ENCODE peak calls at places on chromosomes 5 and 9, in four cellular contexts. One of them, this sample, is unnamed. For H3K4me1, the result is how much of the 10 kb centered on the place peaks cover.

GRCh38 chr9:7756088-7756487 is 43.5 kb downstream of the DMAC1 start:
- DNase-seq in PC-9: no peak
- DNase-seq in psoas muscle: no peak
- DNase-seq in cardiac muscle cell: no peak
- DNase-seq in this sample: no peak

GRCh38 chr9:28598396-28598795 is 1025.1 kb upstream of the C9orf72 start:
- DNase-seq in PC-9: no peak
- DNase-seq in psoas muscle: peak
- DNase-seq in cardiac muscle cell: no peak
- DNase-seq in this sample: no peak

GRCh38 chr9:109299901-109300300 is 21.0 kb downstream of the EPB41L4B start:
- DNase-seq in PC-9: no peak
- DNase-seq in psoas muscle: no peak
- DNase-seq in cardiac muscle cell: no peak
- DNase-seq in this sample: no peak

GRCh38 chr5:113038714-113039113 is 62.1 kb downstream of the DCP2 start:
- DNase-seq in PC-9: no peak
- DNase-seq in psoas muscle: no peak
- DNase-seq in cardiac muscle cell: peak
- DNase-seq in this sample: no peak

GRCh38 chr9:71637433-71637832 is 130.9 kb downstream of the CEMIP2 start:
- DNase-seq in PC-9: no peak
- DNase-seq in psoas muscle: no peak
- DNase-seq in cardiac muscle cell: no peak
- DNase-seq in this sample: no peak

GRCh38 chr5:113199122-113199905 is 222.7 kb downstream of the DCP2 start:
- DNase-seq in PC-9: peak
- DNase-seq in psoas muscle: no peak
- DNase-seq in cardiac muscle cell: peak
- DNase-seq in this sample: peak

GRCh38 chr9:6646028-6646636 is 603 bp upstream of the GLDC start:
- DNase-seq in PC-9: no peak
- DNase-seq in psoas muscle: no peak
- DNase-seq in cardiac muscle cell: no peak
- DNase-seq in this sample: peak

GRCh38 chr5:54975701-54976100 is 9.7 kb downstream of the ESM1 start:
- DNase-seq in PC-9: no peak
- DNase-seq in psoas muscle: no peak
- DNase-seq in cardiac muscle cell: no peak
- DNase-seq in this sample: no peak

GRCh38 chr9:81898851-81899250 is 29.4 kb upstream of the SPATA31D4 start:
- DNase-seq in PC-9: no peak
- DNase-seq in psoas muscle: no peak
- DNase-seq in cardiac muscle cell: no peak
- DNase-seq in this sample: no peak

GRCh38 chr9:78986446-78986845 is 585.3 kb upstream of the TLE4 start:
- DNase-seq in PC-9: no peak
- DNase-seq in psoas muscle: no peak
- DNase-seq in cardiac muscle cell: no peak
- DNase-seq in this sample: no peak

GRCh38 chr9:98117984-98118639 is 910 bp downstream of the TRIM14 start:
- DNase-seq in PC-9: no peak
- DNase-seq in psoas muscle: no peak
- DNase-seq in cardiac muscle cell: peak
- DNase-seq in this sample: peak

GRCh38 chr9:98121096-98121495 is 2.1 kb upstream of the TRIM14 start:
- DNase-seq in PC-9: peak
- DNase-seq in psoas muscle: no peak
- DNase-seq in cardiac muscle cell: peak
- DNase-seq in this sample: no peak

GRCh38 chr9:98120476-98120875 is 1.5 kb upstream of the TRIM14 start:
- DNase-seq in PC-9: no peak
- DNase-seq in psoas muscle: no peak
- DNase-seq in cardiac muscle cell: no peak
- DNase-seq in this sample: no peak

GRCh38 chr9:98124637-98125426 is 5.8 kb upstream of the TRIM14 start:
- DNase-seq in PC-9: no peak
- DNase-seq in psoas muscle: no peak
- DNase-seq in cardiac muscle cell: no peak
- DNase-seq in this sample: no peak

DNA sequence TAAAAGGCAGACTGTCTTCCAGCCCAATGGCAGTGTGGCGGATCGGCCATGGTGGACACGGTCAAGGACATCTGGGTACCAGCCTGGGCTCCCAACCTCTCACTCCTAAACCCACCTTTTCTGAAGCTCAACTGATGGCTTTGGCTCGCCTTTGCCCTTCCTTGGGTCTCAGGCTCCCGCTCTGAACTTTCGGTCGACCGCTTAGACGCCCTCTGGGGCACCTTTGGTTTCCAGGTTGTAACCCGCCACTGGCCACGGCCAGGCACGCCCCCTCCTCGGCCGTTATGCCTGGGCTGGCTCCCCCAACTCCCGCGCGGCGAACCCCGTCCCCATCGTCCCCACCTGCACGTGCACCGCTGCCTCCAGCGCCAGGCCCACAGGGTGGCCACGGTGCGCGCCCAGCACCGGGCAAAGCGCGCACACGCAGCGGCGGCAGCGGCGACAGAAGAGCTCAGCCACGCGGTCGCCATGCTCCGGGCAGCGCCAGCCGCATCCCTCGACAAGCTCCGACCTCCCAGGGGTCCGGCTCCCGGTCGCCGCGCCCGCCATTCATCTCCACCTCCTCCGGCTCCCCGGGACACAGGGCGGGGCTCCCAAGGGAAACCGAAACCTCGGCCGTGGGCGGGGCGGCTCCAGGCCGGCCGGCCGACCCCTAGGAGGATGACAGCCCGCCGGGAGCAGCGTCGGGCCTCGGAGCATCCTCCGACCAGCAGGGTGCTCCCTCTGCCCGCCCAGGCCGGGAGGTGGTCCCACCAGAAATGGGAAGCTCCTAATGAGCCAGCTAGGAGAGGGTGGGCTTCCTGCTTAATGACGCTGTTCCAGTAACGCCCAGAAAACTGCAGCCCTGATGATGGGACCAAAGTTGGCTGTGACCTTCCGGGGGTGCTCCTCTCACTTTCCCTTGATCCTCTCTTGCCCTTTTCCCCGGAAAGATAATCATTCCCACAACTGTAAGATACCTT is at the start of gene TRIM14:
- DNase-seq in PC-9: no peak
- DNase-seq in psoas muscle: peak
- DNase-seq in cardiac muscle cell: peak
- DNase-seq in this sample: peak
- H3K4me1 ChIP-seq in PC-9: under half
- H3K4me1 ChIP-seq in psoas muscle: under half
- H3K4me1 ChIP-seq in cardiac muscle cell: under half
- H3K4me1 ChIP-seq in this sample: under half

DNA sequence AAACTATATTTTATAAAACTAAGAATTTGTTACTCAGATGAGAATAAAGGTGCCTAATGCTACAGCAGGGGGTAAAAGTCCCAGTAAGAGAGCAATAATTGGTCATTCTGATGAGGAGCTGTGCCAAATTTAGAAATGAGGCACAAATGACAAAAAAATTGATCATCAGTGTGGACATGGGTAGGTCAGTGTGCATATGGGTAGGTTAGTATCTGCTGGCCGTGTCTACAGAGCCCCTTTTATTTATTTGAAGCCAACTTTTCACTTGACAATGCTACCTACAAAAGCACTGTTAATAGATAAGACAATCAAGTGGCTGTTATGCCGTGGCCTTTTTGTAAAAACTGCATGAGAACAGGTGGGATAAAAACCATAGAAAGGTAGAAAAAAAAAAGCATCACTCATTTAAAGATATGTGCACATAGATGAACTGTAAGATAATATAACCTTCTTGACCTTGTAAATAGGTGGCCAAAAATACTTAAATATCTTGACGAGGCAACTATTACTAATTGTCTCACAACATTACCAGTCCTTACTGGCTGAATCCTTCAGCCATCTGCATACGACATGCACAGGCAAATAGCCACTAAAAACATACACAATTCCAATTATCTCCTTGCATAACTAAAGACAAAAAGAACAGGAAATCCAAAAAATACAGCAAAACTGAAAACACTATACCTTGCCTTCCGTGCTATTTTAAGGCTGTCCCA is 454.7 kb downstream of the RAB3C start:
- DNase-seq in PC-9: no peak
- DNase-seq in psoas muscle: no peak
- DNase-seq in cardiac muscle cell: peak
- DNase-seq in this sample: no peak
- H3K4me1 ChIP-seq in PC-9: half or more
- H3K4me1 ChIP-seq in psoas muscle: half or more
- H3K4me1 ChIP-seq in cardiac muscle cell: under half
- H3K4me1 ChIP-seq in this sample: under half

DNA sequence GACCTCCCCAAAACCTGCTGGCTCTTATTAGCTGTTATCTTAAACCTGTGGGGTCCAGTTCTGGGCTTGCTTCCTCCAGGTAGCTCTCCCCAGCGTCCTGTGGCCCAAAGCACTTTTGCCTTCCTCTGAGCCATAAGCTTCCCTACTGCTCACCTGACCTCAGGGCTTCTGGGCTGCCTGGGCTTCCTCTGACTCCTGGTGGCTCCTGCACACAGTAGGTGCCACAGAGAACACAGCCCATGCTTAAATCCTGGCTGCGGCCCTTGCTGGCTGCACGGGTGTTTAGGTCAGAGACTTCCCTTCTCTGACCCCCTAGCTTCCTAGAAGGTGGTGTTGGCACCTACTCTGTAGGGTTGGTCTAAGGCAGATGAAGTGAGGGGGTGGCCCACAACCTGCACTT is 2.5 kb downstream of the RALGDS start:
- DNase-seq in PC-9: no peak
- DNase-seq in psoas muscle: peak
- DNase-seq in cardiac muscle cell: no peak
- DNase-seq in this sample: no peak
- H3K4me1 ChIP-seq in PC-9: under half
- H3K4me1 ChIP-seq in psoas muscle: half or more
- H3K4me1 ChIP-seq in cardiac muscle cell: half or more
- H3K4me1 ChIP-seq in this sample: under half

GRCh38 chr5:122097391-122097790 is 19.3 kb upstream of the LOX start:
- DNase-seq in PC-9: no peak
- DNase-seq in psoas muscle: no peak
- DNase-seq in cardiac muscle cell: no peak
- DNase-seq in this sample: no peak
- H3K4me1 ChIP-seq in PC-9: under half
- H3K4me1 ChIP-seq in psoas muscle: under half
- H3K4me1 ChIP-seq in cardiac muscle cell: under half
- H3K4me1 ChIP-seq in this sample: under half

GRCh38 chr5:150782850-150783249 is 4.3 kb downstream of the SMIM3 start:
- DNase-seq in PC-9: no peak
- DNase-seq in psoas muscle: no peak
- DNase-seq in cardiac muscle cell: no peak
- DNase-seq in this sample: no peak
- H3K4me1 ChIP-seq in PC-9: under half
- H3K4me1 ChIP-seq in psoas muscle: under half
- H3K4me1 ChIP-seq in cardiac muscle cell: under half
- H3K4me1 ChIP-seq in this sample: under half

DNA sequence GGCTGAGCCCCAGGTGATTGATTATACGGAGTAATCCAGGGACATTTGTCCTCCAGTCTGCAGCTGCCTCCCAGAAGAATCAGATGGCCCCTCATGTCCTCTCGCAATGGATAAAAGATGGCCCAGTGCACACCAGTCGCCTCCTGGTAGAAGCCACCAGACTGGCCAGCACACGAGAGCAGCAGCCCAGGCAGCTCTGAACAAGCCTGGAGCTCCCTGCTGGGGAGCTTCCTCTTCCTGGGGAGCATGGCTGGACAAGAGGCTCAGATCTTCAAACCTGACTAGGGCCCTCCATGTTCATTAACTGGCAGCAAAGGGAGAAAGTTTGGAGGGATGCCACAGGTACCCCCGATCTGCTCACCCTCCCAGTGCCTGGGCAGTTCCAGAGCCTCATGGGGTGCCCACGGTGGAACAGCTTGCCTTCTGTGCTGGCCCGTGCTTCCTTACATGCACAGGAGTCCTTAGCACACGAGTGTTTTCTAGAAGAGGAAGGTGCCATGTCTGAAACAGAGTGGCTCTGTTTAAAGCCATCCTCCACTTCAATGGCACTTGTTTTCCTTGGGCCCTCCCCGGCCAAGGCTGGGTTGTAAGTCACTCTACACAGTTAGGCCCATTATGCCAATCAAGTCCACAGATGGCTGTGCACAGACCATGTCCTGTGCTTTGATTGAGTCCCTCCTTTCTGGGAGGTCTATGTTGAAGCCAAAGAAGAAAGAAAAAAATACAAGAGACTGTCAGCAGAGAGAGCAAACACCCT is 75.6 kb downstream of the PRRT1B start:
- DNase-seq in PC-9: no peak
- DNase-seq in psoas muscle: no peak
- DNase-seq in cardiac muscle cell: no peak
- DNase-seq in this sample: no peak
- H3K4me1 ChIP-seq in PC-9: under half
- H3K4me1 ChIP-seq in psoas muscle: under half
- H3K4me1 ChIP-seq in cardiac muscle cell: under half
- H3K4me1 ChIP-seq in this sample: under half

GRCh38 chr9:70429899-70430298 is 15.4 kb upstream of the KLF9 start:
- DNase-seq in PC-9: no peak
- DNase-seq in psoas muscle: no peak
- DNase-seq in cardiac muscle cell: no peak
- DNase-seq in this sample: no peak

GRCh38 chr9:70427161-70427945 is 12.9 kb upstream of the KLF9 start:
- DNase-seq in PC-9: no peak
- DNase-seq in psoas muscle: no peak
- DNase-seq in cardiac muscle cell: peak
- DNase-seq in this sample: no peak

GRCh38 chr9:70425192-70425591 is 10.7 kb upstream of the KLF9 start:
- DNase-seq in PC-9: no peak
- DNase-seq in psoas muscle: no peak
- DNase-seq in cardiac muscle cell: no peak
- DNase-seq in this sample: no peak

DNA sequence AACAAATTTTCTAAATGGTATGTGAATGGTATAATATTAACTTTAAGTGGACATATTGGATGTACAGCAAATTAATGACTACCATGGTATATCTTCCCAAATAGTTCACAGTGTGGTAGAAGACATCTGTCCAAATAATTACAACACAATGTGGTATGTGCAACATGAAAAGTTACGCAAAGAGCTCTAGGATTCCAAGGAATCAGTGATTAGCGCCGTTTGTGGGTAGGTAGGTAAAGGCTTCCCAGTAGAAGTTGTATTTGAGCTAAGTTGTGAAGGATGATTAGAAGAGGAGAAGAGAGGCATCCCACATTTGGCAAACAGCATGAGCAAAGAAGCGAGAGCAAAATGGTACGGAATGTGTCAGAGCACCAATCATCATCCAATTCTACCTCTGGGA is 14.3 kb upstream of the KLF9 start:
- DNase-seq in PC-9: no peak
- DNase-seq in psoas muscle: no peak
- DNase-seq in cardiac muscle cell: peak
- DNase-seq in this sample: no peak
- H3K4me1 ChIP-seq in PC-9: under half
- H3K4me1 ChIP-seq in psoas muscle: under half
- H3K4me1 ChIP-seq in cardiac muscle cell: under half
- H3K4me1 ChIP-seq in this sample: under half

GRCh38 chr9:129405831-129406220 is 215.1 kb downstream of the C9orf50 start:
- DNase-seq in PC-9: no peak
- DNase-seq in psoas muscle: no peak
- DNase-seq in cardiac muscle cell: no peak
- DNase-seq in this sample: no peak
- H3K4me1 ChIP-seq in PC-9: under half
- H3K4me1 ChIP-seq in psoas muscle: under half
- H3K4me1 ChIP-seq in cardiac muscle cell: under half
- H3K4me1 ChIP-seq in this sample: under half

This sample was measured in endodermal cell.